ENCODE peak calls at places on chromosomes 4 and X, in four cellular contexts. E, T, O and N are unnamed samples. For H3K36me3 and H3K27me3, the result is how much of the 10 kb centered on the place peaks cover.

GRCh38 chr4:153126137-153126536 is 78.1 kb upstream of the TRIM2 start:
- DNase-seq in E (no peak), T (no peak), O (no peak), N (no peak)

GRCh38 chr4:789571-790465 is 36.1 kb downstream of the CPLX1 start:
- DNase-seq in E (no peak), T (no peak), O (no peak), N (no peak)

GRCh38 chr4:147056951-147057630 is 111.4 kb upstream of the TTC29 start:
- DNase-seq in T (no peak), O (peak), E (no peak), N (no peak)

GRCh38 chrX:17226736-17227135 is 148.3 kb upstream of the NHS start:
- DNase-seq in E (no peak), O (no peak), T (no peak), N (no peak)

GRCh38 chr4:123361195-123361861 is 35.3 kb upstream of the SPRY1 start:
- DNase-seq in T (no peak), O (peak), E (no peak), N (no peak)

GRCh38 chr4:152363086-152363485 is 172.8 kb downstream of the FBXW7 start:
- DNase-seq in E (no peak), O (peak), T (no peak), N (no peak)

GRCh38 chrX:106894978-106895452 is 8.1 kb downstream of the RIPPLY1 start:
- DNase-seq in E (no peak), O (peak), T (peak), N (no peak)

GRCh38 chr4:152678841-152679240 is 956 bp downstream of the TMEM154 start:
- DNase-seq in O (no peak), E (no peak), T (no peak), N (no peak)

GRCh38 chrX:47030339-47030738 is 47.9 kb upstream of the RGN start:
- DNase-seq in T (no peak), O (peak), E (peak), N (peak)

GRCh38 chr4:38306482-38307071 is 346.4 kb downstream of the PTTG2 start:
- DNase-seq in O (no peak), T (no peak), E (no peak), N (peak)

GRCh38 chrX:36908801-36909403 is 99.3 kb upstream of the FAM47C start:
- DNase-seq in E (peak), T (no peak), O (peak), N (no peak)

GRCh38 chrX:84219551-84219950 is 31.6 kb upstream of the RPS6KA6 start:
- DNase-seq in T (no peak), E (no peak), O (no peak), N (no peak)

GRCh38 chr4:126431049-126431448 is 1116.3 kb downstream of the FAT4 start:
- DNase-seq in E (no peak), T (no peak), O (no peak), N (no peak)

GRCh38 chr4:188121530-188121929 is 12.1 kb upstream of the TRIML2 start:
- DNase-seq in T (no peak), O (no peak), E (no peak), N (no peak)

GRCh38 chr4:185623444-185624247 is 88.3 kb upstream of the PDLIM3 start:
- DNase-seq in T (no peak), E (no peak), O (no peak), N (no peak)
- H3K36me3 ChIP-seq in T (under half), E (half or more), O (under half), N (under half)

DNA sequence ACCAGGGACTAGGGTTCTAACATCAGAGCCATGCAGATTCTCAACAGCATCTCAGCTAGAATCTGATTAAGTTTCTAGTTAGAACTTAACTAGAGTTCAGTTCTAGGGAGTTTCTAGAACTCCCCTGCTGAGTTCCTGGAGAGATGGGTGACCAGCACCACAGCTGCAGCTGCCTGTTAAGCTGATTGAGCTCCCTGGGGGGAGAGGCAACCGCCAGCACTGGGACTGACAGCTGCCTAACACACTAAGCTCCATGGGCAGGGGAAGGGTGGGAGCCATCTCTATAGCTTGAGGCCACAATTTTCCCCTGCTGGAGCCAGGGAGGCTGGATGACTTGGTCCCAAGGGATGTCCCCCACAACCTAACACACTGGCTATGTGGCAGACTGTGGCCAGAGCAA is 84.2 kb downstream of the CHIC1 start:
- DNase-seq in O (no peak), E (no peak), T (no peak), N (no peak)
- H3K27me3 ChIP-seq in O (under half), E (under half), T (under half), N (under half)

GRCh38 chr4:97395980-97396562 is 747.2 kb downstream of the STPG2 start:
- DNase-seq in O (peak), T (no peak), E (no peak), N (no peak)
- H3K36me3 ChIP-seq in O (under half), T (under half), E (under half), N (under half)

DNA sequence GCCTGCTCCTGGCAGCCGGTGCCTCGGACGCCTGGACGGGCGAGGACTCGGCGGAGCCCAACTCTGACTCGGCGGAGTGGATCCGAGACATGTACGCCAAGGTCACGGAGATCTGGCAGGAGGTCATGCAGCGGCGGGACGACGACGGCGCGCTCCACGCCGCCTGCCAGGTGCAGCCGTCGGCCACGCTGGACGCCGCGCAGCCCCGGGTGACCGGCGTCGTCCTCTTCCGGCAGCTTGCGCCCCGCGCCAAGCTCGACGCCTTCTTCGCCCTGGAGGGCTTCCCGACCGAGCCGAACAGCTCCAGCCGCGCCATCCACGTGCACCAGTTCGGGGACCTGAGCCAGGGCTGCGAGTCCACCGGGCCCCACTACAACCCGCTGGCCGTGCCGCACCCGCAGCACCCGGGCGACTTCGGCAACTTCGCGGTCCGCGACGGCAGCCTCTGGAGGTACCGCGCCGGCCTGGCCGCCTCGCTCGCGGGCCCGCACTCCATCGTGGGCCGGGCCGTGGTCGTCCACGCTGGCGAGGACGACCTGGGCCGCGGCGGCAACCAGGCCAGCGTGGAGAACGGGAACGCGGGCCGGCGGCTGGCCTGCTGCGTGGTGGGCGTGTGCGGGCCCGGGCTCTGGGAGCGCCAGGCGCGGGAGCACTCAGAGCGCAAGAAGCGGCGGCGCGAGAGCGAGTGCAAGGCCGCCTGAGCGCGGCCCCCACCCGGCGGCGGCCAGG is 4.3 kb downstream of the SOD3 start:
- DNase-seq in T (no peak), O (no peak), E (no peak), N (no peak)
- H3K27me3 ChIP-seq in T (under half), O (under half), E (under half), N (under half)

GRCh38 chrX:154439841-154440240 is 2.9 kb downstream of the GDI1 start:
- DNase-seq in O (no peak), T (no peak), E (no peak), N (no peak)
- H3K36me3 ChIP-seq in O (under half), T (under half), E (under half), N (under half)

GRCh38 chr4:41880022-41880837 is 55.0 kb upstream of the TMEM33 start:
- DNase-seq in E (no peak), T (no peak), O (no peak), N (no peak)

GRCh38 chr4:41878991-41879491 is 56.2 kb upstream of the TMEM33 start:
- DNase-seq in O (no peak), T (no peak), E (no peak), N (no peak)

GRCh38 chr4:41879552-41879951 is 55.7 kb upstream of the TMEM33 start:
- DNase-seq in O (no peak), T (no peak), E (no peak), N (no peak)

GRCh38 chr4:41877020-41877796 is 58.0 kb upstream of the TMEM33 start:
- DNase-seq in E (no peak), O (no peak), T (no peak), N (no peak)

GRCh38 chr4:41878170-41878941 is 56.9 kb upstream of the TMEM33 start:
- DNase-seq in T (no peak), E (no peak), O (no peak), N (no peak)
- H3K27me3 ChIP-seq in T (half or more), E (half or more), O (under half), N (under half)

DNA sequence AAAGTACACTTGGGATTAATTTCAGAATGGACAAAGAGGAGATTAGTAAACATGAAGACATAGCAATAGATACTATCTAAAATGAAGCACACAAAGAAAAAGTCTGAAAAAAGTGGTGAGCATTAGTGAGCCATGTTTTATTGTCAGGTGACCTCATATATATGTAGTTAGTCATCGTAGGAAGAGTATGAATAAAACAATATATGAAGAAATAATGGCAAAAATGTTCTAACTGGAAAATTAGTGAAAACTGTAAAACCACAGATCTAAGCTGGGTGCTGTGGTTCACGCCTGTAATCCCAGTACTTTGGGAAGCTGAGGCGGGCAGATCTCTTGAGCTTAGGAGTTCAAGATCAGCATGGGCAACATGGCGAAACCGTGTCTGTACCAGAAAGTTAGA is 67.9 kb downstream of the RBPJ start:
- DNase-seq in E (no peak), T (no peak), O (peak), N (no peak)
- H3K36me3 ChIP-seq in E (under half), T (half or more), O (under half), N (under half)

GRCh38 chr4:54227261-54228063 is 1.6 kb upstream of the PDGFRA start:
- DNase-seq in O (peak), T (no peak), E (peak), N (no peak)

GRCh38 chr4:54228064-54228527 is 997 bp upstream of the PDGFRA start:
- DNase-seq in E (peak), T (peak), O (peak), N (no peak)

GRCh38 chr4:54225671-54226398 is 3.3 kb upstream of the PDGFRA start:
- DNase-seq in E (peak), O (peak), T (no peak), N (no peak)

GRCh38 chr4:54224960-54225670 is 4.0 kb upstream of the PDGFRA start:
- DNase-seq in E (peak), O (no peak), T (no peak), N (no peak)

GRCh38 chr4:54226399-54227260 is 2.5 kb upstream of the PDGFRA start:
- DNase-seq in E (peak), T (peak), O (no peak), N (no peak)
- H3K27me3 ChIP-seq in E (under half), T (half or more), O (under half), N (under half)